ENCODE peak calls at places on chromosomes 13 and 19, in six cellular contexts. One of them, this sample, is unnamed.

GRCh38 chr19:23474761-23475160 is 79.5 kb upstream of the ZNF91 start:
- DNase-seq in tibial nerve: no peak
- DNase-seq in bronchial epithelial cell: no peak
- DNase-seq in activated naive CD4-positive, alpha-beta T cell: no peak
- DNase-seq in fibroblast of lung: no peak
- DNase-seq in activated CD8-positive, alpha-beta T cell treated with anti-CD3 and anti-CD28 coated beads, Interleukin-2, amount 10 ng/mL, durations not matched to agents 7 days and 5 days: no peak
- DNase-seq in this sample: no peak

GRCh38 chr13:110001622-110002275 is 215.4 kb upstream of the IRS2 start:
- DNase-seq in fibroblast of lung: peak
- DNase-seq in tibial nerve: no peak
- DNase-seq in activated CD8-positive, alpha-beta T cell treated with anti-CD3 and anti-CD28 coated beads, Interleukin-2, amount 10 ng/mL, durations not matched to agents 7 days and 5 days: no peak
- DNase-seq in bronchial epithelial cell: peak
- DNase-seq in activated naive CD4-positive, alpha-beta T cell: no peak
- DNase-seq in this sample: peak

GRCh38 chr19:6091771-6092291 is 18.5 kb downstream of the RFX2 start:
- DNase-seq in activated naive CD4-positive, alpha-beta T cell: no peak
- DNase-seq in activated CD8-positive, alpha-beta T cell treated with anti-CD3 and anti-CD28 coated beads, Interleukin-2, amount 10 ng/mL, durations not matched to agents 7 days and 5 days: no peak
- DNase-seq in fibroblast of lung: peak
- DNase-seq in tibial nerve: no peak
- DNase-seq in bronchial epithelial cell: no peak
- DNase-seq in this sample: no peak

GRCh38 chr19:48530044-48530720 is 18.5 kb upstream of the LMTK3 start:
- DNase-seq in bronchial epithelial cell: no peak
- DNase-seq in activated CD8-positive, alpha-beta T cell treated with anti-CD3 and anti-CD28 coated beads, Interleukin-2, amount 10 ng/mL, durations not matched to agents 7 days and 5 days: no peak
- DNase-seq in fibroblast of lung: no peak
- DNase-seq in tibial nerve: no peak
- DNase-seq in activated naive CD4-positive, alpha-beta T cell: no peak
- DNase-seq in this sample: no peak

GRCh38 chr19:46299004-46299509 is 2.2 kb downstream of the HIF3A start:
- DNase-seq in tibial nerve: peak
- DNase-seq in activated naive CD4-positive, alpha-beta T cell: no peak
- DNase-seq in activated CD8-positive, alpha-beta T cell treated with anti-CD3 and anti-CD28 coated beads, Interleukin-2, amount 10 ng/mL, durations not matched to agents 7 days and 5 days: no peak
- DNase-seq in bronchial epithelial cell: peak
- DNase-seq in fibroblast of lung: peak
- DNase-seq in this sample: peak

GRCh38 chr13:59809564-59809963 is 354.2 kb downstream of the DIAPH3 start:
- DNase-seq in activated naive CD4-positive, alpha-beta T cell: no peak
- DNase-seq in fibroblast of lung: no peak
- DNase-seq in activated CD8-positive, alpha-beta T cell treated with anti-CD3 and anti-CD28 coated beads, Interleukin-2, amount 10 ng/mL, durations not matched to agents 7 days and 5 days: no peak
- DNase-seq in bronchial epithelial cell: no peak
- DNase-seq in tibial nerve: no peak
- DNase-seq in this sample: no peak

GRCh38 chr13:19836472-19836871 is 27.0 kb downstream of the ZMYM5 start:
- DNase-seq in fibroblast of lung: peak
- DNase-seq in tibial nerve: no peak
- DNase-seq in activated naive CD4-positive, alpha-beta T cell: no peak
- DNase-seq in bronchial epithelial cell: peak
- DNase-seq in activated CD8-positive, alpha-beta T cell treated with anti-CD3 and anti-CD28 coated beads, Interleukin-2, amount 10 ng/mL, durations not matched to agents 7 days and 5 days: no peak
- DNase-seq in this sample: peak

GRCh38 chr19:13835791-13836723 is 40.8 kb downstream of the ZSWIM4 start:
- DNase-seq in tibial nerve: no peak
- DNase-seq in activated CD8-positive, alpha-beta T cell treated with anti-CD3 and anti-CD28 coated beads, Interleukin-2, amount 10 ng/mL, durations not matched to agents 7 days and 5 days: no peak
- DNase-seq in activated naive CD4-positive, alpha-beta T cell: no peak
- DNase-seq in fibroblast of lung: no peak
- DNase-seq in bronchial epithelial cell: no peak
- DNase-seq in this sample: no peak

GRCh38 chr13:41563501-41564001 is 106.2 kb downstream of the RGCC start:
- DNase-seq in tibial nerve: no peak
- DNase-seq in activated CD8-positive, alpha-beta T cell treated with anti-CD3 and anti-CD28 coated beads, Interleukin-2, amount 10 ng/mL, durations not matched to agents 7 days and 5 days: no peak
- DNase-seq in activated naive CD4-positive, alpha-beta T cell: no peak
- DNase-seq in fibroblast of lung: peak
- DNase-seq in bronchial epithelial cell: peak
- DNase-seq in this sample: peak

GRCh38 chr19:33888665-33889064 is 92.0 kb downstream of the KCTD15 start:
- DNase-seq in activated naive CD4-positive, alpha-beta T cell: no peak
- DNase-seq in fibroblast of lung: no peak
- DNase-seq in tibial nerve: no peak
- DNase-seq in bronchial epithelial cell: no peak
- DNase-seq in activated CD8-positive, alpha-beta T cell treated with anti-CD3 and anti-CD28 coated beads, Interleukin-2, amount 10 ng/mL, durations not matched to agents 7 days and 5 days: no peak
- DNase-seq in this sample: no peak

GRCh38 chr19:5803752-5804515 is 933 bp upstream of the NRTN start:
- DNase-seq in fibroblast of lung: peak
- DNase-seq in activated naive CD4-positive, alpha-beta T cell: peak
- DNase-seq in tibial nerve: peak
- DNase-seq in bronchial epithelial cell: peak
- DNase-seq in activated CD8-positive, alpha-beta T cell treated with anti-CD3 and anti-CD28 coated beads, Interleukin-2, amount 10 ng/mL, durations not matched to agents 7 days and 5 days: peak
- DNase-seq in this sample: peak

GRCh38 chr13:19818223-19818842 is 35.6 kb upstream of the PSPC1 start:
- DNase-seq in fibroblast of lung: no peak
- DNase-seq in activated naive CD4-positive, alpha-beta T cell: no peak
- DNase-seq in activated CD8-positive, alpha-beta T cell treated with anti-CD3 and anti-CD28 coated beads, Interleukin-2, amount 10 ng/mL, durations not matched to agents 7 days and 5 days: peak
- DNase-seq in tibial nerve: no peak
- DNase-seq in bronchial epithelial cell: peak
- DNase-seq in this sample: peak

GRCh38 chr13:26017932-26018690 is 33.7 kb downstream of the SHISA2 start:
- DNase-seq in activated naive CD4-positive, alpha-beta T cell: no peak
- DNase-seq in tibial nerve: no peak
- DNase-seq in bronchial epithelial cell: no peak
- DNase-seq in fibroblast of lung: peak
- DNase-seq in activated CD8-positive, alpha-beta T cell treated with anti-CD3 and anti-CD28 coated beads, Interleukin-2, amount 10 ng/mL, durations not matched to agents 7 days and 5 days: no peak
- DNase-seq in this sample: peak

GRCh38 chr19:51688665-51689571 is 4.2 kb upstream of the SPACA6 start:
- DNase-seq in activated naive CD4-positive, alpha-beta T cell: no peak
- DNase-seq in fibroblast of lung: peak
- DNase-seq in activated CD8-positive, alpha-beta T cell treated with anti-CD3 and anti-CD28 coated beads, Interleukin-2, amount 10 ng/mL, durations not matched to agents 7 days and 5 days: peak
- DNase-seq in bronchial epithelial cell: peak
- DNase-seq in tibial nerve: peak
- DNase-seq in this sample: peak

GRCh38 chr19:47330466-47330869 is 1.5 kb upstream of the C5AR2 start:
- DNase-seq in activated CD8-positive, alpha-beta T cell treated with anti-CD3 and anti-CD28 coated beads, Interleukin-2, amount 10 ng/mL, durations not matched to agents 7 days and 5 days: no peak
- DNase-seq in tibial nerve: no peak
- DNase-seq in activated naive CD4-positive, alpha-beta T cell: no peak
- DNase-seq in fibroblast of lung: no peak
- DNase-seq in bronchial epithelial cell: peak
- DNase-seq in this sample: no peak

GRCh38 chr13:18943721-18944391 is 237.8 kb downstream of the TUBA3C start:
- DNase-seq in fibroblast of lung: no peak
- DNase-seq in tibial nerve: no peak
- DNase-seq in bronchial epithelial cell: no peak
- DNase-seq in activated naive CD4-positive, alpha-beta T cell: no peak
- DNase-seq in activated CD8-positive, alpha-beta T cell treated with anti-CD3 and anti-CD28 coated beads, Interleukin-2, amount 10 ng/mL, durations not matched to agents 7 days and 5 days: no peak
- DNase-seq in this sample: no peak

GRCh38 chr13:59801107-59801880 is 362.4 kb downstream of the DIAPH3 start:
- DNase-seq in tibial nerve: no peak
- DNase-seq in activated naive CD4-positive, alpha-beta T cell: no peak
- DNase-seq in fibroblast of lung: no peak
- DNase-seq in activated CD8-positive, alpha-beta T cell treated with anti-CD3 and anti-CD28 coated beads, Interleukin-2, amount 10 ng/mL, durations not matched to agents 7 days and 5 days: no peak
- DNase-seq in bronchial epithelial cell: no peak
- DNase-seq in this sample: no peak

GRCh38 chr19:50002386-50002960 is 22.7 kb downstream of the VRK3 start:
- DNase-seq in fibroblast of lung: no peak
- DNase-seq in tibial nerve: no peak
- DNase-seq in activated CD8-positive, alpha-beta T cell treated with anti-CD3 and anti-CD28 coated beads, Interleukin-2, amount 10 ng/mL, durations not matched to agents 7 days and 5 days: no peak
- DNase-seq in activated naive CD4-positive, alpha-beta T cell: no peak
- DNase-seq in bronchial epithelial cell: no peak
- DNase-seq in this sample: no peak

GRCh38 chr13:41049480-41049879 is 11.8 kb upstream of the WBP4 start:
- DNase-seq in activated naive CD4-positive, alpha-beta T cell: no peak
- DNase-seq in fibroblast of lung: no peak
- DNase-seq in tibial nerve: no peak
- DNase-seq in bronchial epithelial cell: no peak
- DNase-seq in activated CD8-positive, alpha-beta T cell treated with anti-CD3 and anti-CD28 coated beads, Interleukin-2, amount 10 ng/mL, durations not matched to agents 7 days and 5 days: no peak
- DNase-seq in this sample: peak

GRCh38 chr13:51246411-51247298 is 24.5 kb downstream of the FAM124A start:
- DNase-seq in fibroblast of lung: no peak
- DNase-seq in activated CD8-positive, alpha-beta T cell treated with anti-CD3 and anti-CD28 coated beads, Interleukin-2, amount 10 ng/mL, durations not matched to agents 7 days and 5 days: no peak
- DNase-seq in tibial nerve: no peak
- DNase-seq in activated naive CD4-positive, alpha-beta T cell: no peak
- DNase-seq in bronchial epithelial cell: no peak
- DNase-seq in this sample: no peak

GRCh38 chr13:31968473-31968872 is 63.1 kb upstream of the FRY start:
- DNase-seq in activated CD8-positive, alpha-beta T cell treated with anti-CD3 and anti-CD28 coated beads, Interleukin-2, amount 10 ng/mL, durations not matched to agents 7 days and 5 days: no peak
- DNase-seq in activated naive CD4-positive, alpha-beta T cell: no peak
- DNase-seq in tibial nerve: no peak
- DNase-seq in bronchial epithelial cell: no peak
- DNase-seq in fibroblast of lung: no peak
- DNase-seq in this sample: peak

GRCh38 chr19:4916292-4917082 is 7.2 kb downstream of the UHRF1 start:
- DNase-seq in tibial nerve: no peak
- DNase-seq in bronchial epithelial cell: no peak
- DNase-seq in activated naive CD4-positive, alpha-beta T cell: peak
- DNase-seq in activated CD8-positive, alpha-beta T cell treated with anti-CD3 and anti-CD28 coated beads, Interleukin-2, amount 10 ng/mL, durations not matched to agents 7 days and 5 days: peak
- DNase-seq in fibroblast of lung: no peak
- DNase-seq in this sample: no peak

GRCh38 chr19:13181747-13182388 is 31.7 kb downstream of the IER2 start:
- DNase-seq in tibial nerve: no peak
- DNase-seq in activated naive CD4-positive, alpha-beta T cell: no peak
- DNase-seq in bronchial epithelial cell: no peak
- DNase-seq in fibroblast of lung: peak
- DNase-seq in activated CD8-positive, alpha-beta T cell treated with anti-CD3 and anti-CD28 coated beads, Interleukin-2, amount 10 ng/mL, durations not matched to agents 7 days and 5 days: peak
- DNase-seq in this sample: peak

GRCh38 chr13:79710376-79710775 is 229.4 kb downstream of the NDFIP2 start:
- DNase-seq in tibial nerve: no peak
- DNase-seq in bronchial epithelial cell: peak
- DNase-seq in fibroblast of lung: peak
- DNase-seq in activated CD8-positive, alpha-beta T cell treated with anti-CD3 and anti-CD28 coated beads, Interleukin-2, amount 10 ng/mL, durations not matched to agents 7 days and 5 days: no peak
- DNase-seq in activated naive CD4-positive, alpha-beta T cell: no peak
- DNase-seq in this sample: peak

GRCh38 chr19:49474545-49474930 is 523 bp downstream of the FLT3LG start:
- DNase-seq in activated CD8-positive, alpha-beta T cell treated with anti-CD3 and anti-CD28 coated beads, Interleukin-2, amount 10 ng/mL, durations not matched to agents 7 days and 5 days: no peak
- DNase-seq in activated naive CD4-positive, alpha-beta T cell: no peak
- DNase-seq in tibial nerve: no peak
- DNase-seq in bronchial epithelial cell: no peak
- DNase-seq in fibroblast of lung: no peak
- DNase-seq in this sample: no peak

GRCh38 chr19:17292301-17293074 is 10.7 kb downstream of the ABHD8 start:
- DNase-seq in tibial nerve: peak
- DNase-seq in bronchial epithelial cell: peak
- DNase-seq in activated naive CD4-positive, alpha-beta T cell: peak
- DNase-seq in activated CD8-positive, alpha-beta T cell treated with anti-CD3 and anti-CD28 coated beads, Interleukin-2, amount 10 ng/mL, durations not matched to agents 7 days and 5 days: peak
- DNase-seq in fibroblast of lung: peak
- DNase-seq in this sample: peak

GRCh38 chr19:41373993-41374392 is 2.3 kb upstream of the TMEM91 start:
- DNase-seq in tibial nerve: peak
- DNase-seq in bronchial epithelial cell: peak
- DNase-seq in fibroblast of lung: peak
- DNase-seq in activated naive CD4-positive, alpha-beta T cell: no peak
- DNase-seq in activated CD8-positive, alpha-beta T cell treated with anti-CD3 and anti-CD28 coated beads, Interleukin-2, amount 10 ng/mL, durations not matched to agents 7 days and 5 days: no peak
- DNase-seq in this sample: peak

GRCh38 chr13:44719857-44720671 is 143.9 kb upstream of the TSC22D1 start:
- DNase-seq in bronchial epithelial cell: no peak
- DNase-seq in activated CD8-positive, alpha-beta T cell treated with anti-CD3 and anti-CD28 coated beads, Interleukin-2, amount 10 ng/mL, durations not matched to agents 7 days and 5 days: no peak
- DNase-seq in tibial nerve: no peak
- DNase-seq in activated naive CD4-positive, alpha-beta T cell: no peak
- DNase-seq in fibroblast of lung: peak
- DNase-seq in this sample: peak

This sample was measured in fibroblast of pulmonary artery.